ENCODE peak calls at places on chromosomes 16 and 17, in six cellular contexts. One of them, this sample, is unnamed.

GRCh38 chr16:88195021-88195581 is 187.7 kb upstream of the ZNF469 start:
- DNase-seq in HCT116: no peak
- DNase-seq in IMR-90: peak
- DNase-seq in body of pancreas: no peak
- DNase-seq in adrenal gland: no peak
- DNase-seq in A549: no peak
- DNase-seq in this sample: peak

GRCh38 chr17:65278050-65278819 is 141.1 kb downstream of the RGS9 start:
- DNase-seq in HCT116: peak
- DNase-seq in IMR-90: peak
- DNase-seq in body of pancreas: peak
- DNase-seq in adrenal gland: peak
- DNase-seq in A549: peak
- DNase-seq in this sample: peak

GRCh38 chr17:79360196-79360595 is 250.7 kb downstream of the RBFOX3 start:
- DNase-seq in HCT116: peak
- DNase-seq in IMR-90: no peak
- DNase-seq in body of pancreas: no peak
- DNase-seq in adrenal gland: no peak
- DNase-seq in A549: no peak
- DNase-seq in this sample: no peak

GRCh38 chr17:75808905-75809621 is 24.5 kb downstream of the UNK start:
- DNase-seq in HCT116: no peak
- DNase-seq in IMR-90: peak
- DNase-seq in body of pancreas: peak
- DNase-seq in adrenal gland: peak
- DNase-seq in A549: no peak
- DNase-seq in this sample: peak

GRCh38 chr16:57377080-57377841 is 5.0 kb downstream of the CX3CL1 start:
- DNase-seq in HCT116: no peak
- DNase-seq in IMR-90: peak
- DNase-seq in body of pancreas: no peak
- DNase-seq in adrenal gland: no peak
- DNase-seq in A549: peak
- DNase-seq in this sample: peak

GRCh38 chr17:7404737-7405412 is 978 bp upstream of the TMEM256 start:
- DNase-seq in HCT116: no peak
- DNase-seq in IMR-90: no peak
- DNase-seq in body of pancreas: peak
- DNase-seq in adrenal gland: peak
- DNase-seq in A549: peak
- DNase-seq in this sample: peak

GRCh38 chr17:72456026-72456569 is 335.3 kb downstream of the SOX9 start:
- DNase-seq in HCT116: peak
- DNase-seq in IMR-90: peak
- DNase-seq in body of pancreas: peak
- DNase-seq in adrenal gland: no peak
- DNase-seq in A549: peak
- DNase-seq in this sample: no peak

GRCh38 chr17:14448816-14449215 is 147.9 kb downstream of the HS3ST3B1 start:
- DNase-seq in HCT116: no peak
- DNase-seq in IMR-90: no peak
- DNase-seq in body of pancreas: no peak
- DNase-seq in adrenal gland: no peak
- DNase-seq in A549: no peak
- DNase-seq in this sample: no peak

GRCh38 chr16:31696968-31697743 is 169.5 kb downstream of the AHSP start:
- DNase-seq in HCT116: peak
- DNase-seq in IMR-90: peak
- DNase-seq in body of pancreas: no peak
- DNase-seq in adrenal gland: no peak
- DNase-seq in A549: no peak
- DNase-seq in this sample: peak

GRCh38 chr17:4573682-4574081 is 10.6 kb upstream of the SMTNL2 start:
- DNase-seq in HCT116: no peak
- DNase-seq in IMR-90: no peak
- DNase-seq in body of pancreas: no peak
- DNase-seq in adrenal gland: peak
- DNase-seq in A549: peak
- DNase-seq in this sample: no peak

GRCh38 chr17:45732926-45733505 is 51.1 kb upstream of the CRHR1 start:
- DNase-seq in HCT116: no peak
- DNase-seq in IMR-90: no peak
- DNase-seq in body of pancreas: no peak
- DNase-seq in adrenal gland: no peak
- DNase-seq in A549: no peak
- DNase-seq in this sample: no peak

GRCh38 chr17:39751637-39752036 is 13.9 kb downstream of the GRB7 start:
- DNase-seq in HCT116: no peak
- DNase-seq in IMR-90: no peak
- DNase-seq in body of pancreas: no peak
- DNase-seq in adrenal gland: peak
- DNase-seq in A549: no peak
- DNase-seq in this sample: no peak

GRCh38 chr16:79758615-79759346 is 158.2 kb upstream of the MAF start:
- DNase-seq in HCT116: no peak
- DNase-seq in IMR-90: no peak
- DNase-seq in body of pancreas: no peak
- DNase-seq in adrenal gland: no peak
- DNase-seq in A549: peak
- DNase-seq in this sample: no peak

GRCh38 chr16:54928421-54929089 is 2.1 kb upstream of the IRX5 start:
- DNase-seq in HCT116: no peak
- DNase-seq in IMR-90: no peak
- DNase-seq in body of pancreas: peak
- DNase-seq in adrenal gland: peak
- DNase-seq in A549: peak
- DNase-seq in this sample: peak

GRCh38 chr16:79864781-79865391 is 264.3 kb upstream of the MAF start:
- DNase-seq in HCT116: no peak
- DNase-seq in IMR-90: no peak
- DNase-seq in body of pancreas: no peak
- DNase-seq in adrenal gland: no peak
- DNase-seq in A549: no peak
- DNase-seq in this sample: no peak

GRCh38 chr17:21375757-21376584 is at the start of gene KCNJ12:
- DNase-seq in HCT116: no peak
- DNase-seq in IMR-90: no peak
- DNase-seq in body of pancreas: no peak
- DNase-seq in adrenal gland: peak
- DNase-seq in A549: no peak
- DNase-seq in this sample: no peak

GRCh38 chr17:1561420-1562177 is 993 bp downstream of the PITPNA start:
- DNase-seq in HCT116: no peak
- DNase-seq in IMR-90: no peak
- DNase-seq in body of pancreas: peak
- DNase-seq in adrenal gland: no peak
- DNase-seq in A549: peak
- DNase-seq in this sample: peak

GRCh38 chr16:5870886-5871715 is 773.5 kb upstream of the EEF2KMT start:
- DNase-seq in HCT116: no peak
- DNase-seq in IMR-90: no peak
- DNase-seq in body of pancreas: no peak
- DNase-seq in adrenal gland: no peak
- DNase-seq in A549: no peak
- DNase-seq in this sample: no peak

GRCh38 chr17:6084226-6085161 is 14.3 kb downstream of the WSCD1 start:
- DNase-seq in HCT116: no peak
- DNase-seq in IMR-90: no peak
- DNase-seq in body of pancreas: no peak
- DNase-seq in adrenal gland: no peak
- DNase-seq in A549: no peak
- DNase-seq in this sample: no peak

GRCh38 chr16:50778284-50779163 is 36.6 kb downstream of the CYLD start:
- DNase-seq in HCT116: no peak
- DNase-seq in IMR-90: no peak
- DNase-seq in body of pancreas: no peak
- DNase-seq in adrenal gland: no peak
- DNase-seq in A549: no peak
- DNase-seq in this sample: no peak

GRCh38 chr16:635573-636205 is 416 bp downstream of the METTL26 start:
- DNase-seq in HCT116: no peak
- DNase-seq in IMR-90: no peak
- DNase-seq in body of pancreas: no peak
- DNase-seq in adrenal gland: no peak
- DNase-seq in A549: no peak
- DNase-seq in this sample: peak

GRCh38 chr17:28643979-28644781 is 778 bp downstream of the BLTP2 start:
- DNase-seq in HCT116: peak
- DNase-seq in IMR-90: peak
- DNase-seq in body of pancreas: peak
- DNase-seq in adrenal gland: peak
- DNase-seq in A549: peak
- DNase-seq in this sample: peak

GRCh38 chr17:42547698-42548069 is 5.0 kb upstream of the HSD17B1 start:
- DNase-seq in HCT116: no peak
- DNase-seq in IMR-90: no peak
- DNase-seq in body of pancreas: peak
- DNase-seq in adrenal gland: no peak
- DNase-seq in A549: no peak
- DNase-seq in this sample: no peak
- H3K4me3 ChIP-seq in HCT116: no peak
- H3K4me3 ChIP-seq in IMR-90: no peak
- H3K4me3 ChIP-seq in body of pancreas: no peak
- H3K4me3 ChIP-seq in adrenal gland: no peak
- H3K4me3 ChIP-seq in A549: peak
- H3K4me3 ChIP-seq in this sample: no peak

GRCh38 chr17:81403040-81403467 is 7.8 kb downstream of the BAHCC1 start:
- DNase-seq in HCT116: no peak
- DNase-seq in IMR-90: peak
- DNase-seq in body of pancreas: no peak
- DNase-seq in adrenal gland: no peak
- DNase-seq in A549: no peak
- DNase-seq in this sample: no peak

GRCh38 chr17:81403671-81404534 is 8.6 kb downstream of the BAHCC1 start:
- DNase-seq in HCT116: no peak
- DNase-seq in IMR-90: no peak
- DNase-seq in body of pancreas: no peak
- DNase-seq in adrenal gland: no peak
- DNase-seq in A549: no peak
- DNase-seq in this sample: no peak

GRCh38 chr17:81406117-81406953 is 11.1 kb downstream of the BAHCC1 start:
- DNase-seq in HCT116: no peak
- DNase-seq in IMR-90: no peak
- DNase-seq in body of pancreas: no peak
- DNase-seq in adrenal gland: no peak
- DNase-seq in A549: no peak
- DNase-seq in this sample: no peak

GRCh38 chr17:81405382-81406005 is 10.2 kb downstream of the BAHCC1 start:
- DNase-seq in HCT116: no peak
- DNase-seq in IMR-90: no peak
- DNase-seq in body of pancreas: peak
- DNase-seq in adrenal gland: peak
- DNase-seq in A549: no peak
- DNase-seq in this sample: no peak

DNA sequence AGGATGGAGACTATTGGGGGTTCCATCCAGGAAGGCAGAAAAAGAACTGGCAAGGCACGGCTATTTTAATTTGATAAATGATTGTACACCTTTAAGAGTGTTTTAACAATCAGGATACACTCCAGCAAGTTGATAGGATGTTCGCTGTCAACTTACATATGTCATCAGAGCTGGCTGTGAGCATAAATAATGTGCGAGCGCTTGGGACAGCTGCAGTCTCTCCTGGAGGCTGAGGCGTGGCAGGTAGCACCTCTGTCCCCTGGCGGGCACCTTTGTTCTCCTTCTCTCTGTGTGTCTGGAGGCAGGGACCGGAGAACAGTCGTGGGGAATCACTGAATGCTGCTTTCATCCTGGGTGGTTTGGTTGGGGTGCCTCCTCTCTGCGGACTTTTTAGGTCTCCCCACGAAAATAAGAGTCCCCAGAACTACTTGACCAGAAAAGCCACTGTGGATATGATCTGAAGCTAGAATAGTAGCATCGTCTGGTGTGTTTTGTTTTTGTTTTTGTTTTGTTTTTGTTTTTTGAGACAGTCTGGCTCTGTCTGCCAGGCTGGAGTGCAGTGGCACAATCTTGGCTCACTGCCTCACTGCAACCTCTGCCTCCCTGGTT is 9.4 kb downstream of the BAHCC1 start:
- DNase-seq in HCT116: no peak
- DNase-seq in IMR-90: no peak
- DNase-seq in body of pancreas: no peak
- DNase-seq in adrenal gland: no peak
- DNase-seq in A549: no peak
- DNase-seq in this sample: no peak
- TF ChIP-seq POLR2A in HCT116: no peak
- TF ChIP-seq POLR2A in IMR-90: no peak
- TF ChIP-seq POLR2A in body of pancreas: peak
- TF ChIP-seq POLR2A in adrenal gland: peak
- TF ChIP-seq POLR2A in A549: no peak
- TF ChIP-seq POLR2A in this sample: peak

DNA sequence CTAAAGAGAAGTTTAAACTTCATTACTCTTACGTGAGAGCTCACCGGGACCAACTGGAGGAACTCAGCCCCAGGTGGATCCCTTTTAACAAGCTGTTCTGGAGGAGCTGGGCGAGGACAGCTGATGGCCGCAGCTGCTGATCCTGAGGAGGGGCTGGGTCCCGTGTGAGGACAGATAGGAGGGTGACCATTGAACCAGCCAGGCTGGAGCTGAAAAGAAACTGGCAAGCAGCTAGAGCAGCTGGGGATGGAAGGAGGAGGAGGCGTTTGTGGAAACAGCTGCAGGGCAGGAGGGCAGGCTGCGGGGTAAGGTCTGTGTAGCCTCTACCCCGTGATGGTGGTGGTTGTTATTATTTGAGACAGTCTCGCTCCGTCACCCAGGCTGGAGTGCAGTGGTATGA is 119.5 kb downstream of the AATF start:
- DNase-seq in HCT116: no peak
- DNase-seq in IMR-90: peak
- DNase-seq in body of pancreas: no peak
- DNase-seq in adrenal gland: no peak
- DNase-seq in A549: no peak
- DNase-seq in this sample: no peak
- H3K4me3 ChIP-seq in HCT116: no peak
- H3K4me3 ChIP-seq in IMR-90: no peak
- H3K4me3 ChIP-seq in body of pancreas: no peak
- H3K4me3 ChIP-seq in adrenal gland: no peak
- H3K4me3 ChIP-seq in A549: no peak
- H3K4me3 ChIP-seq in this sample: no peak

GRCh38 chr17:19000531-19001011 is 4.0 kb downstream of the FAM83G start:
- DNase-seq in HCT116: no peak
- DNase-seq in IMR-90: peak
- DNase-seq in body of pancreas: peak
- DNase-seq in adrenal gland: peak
- DNase-seq in A549: no peak
- DNase-seq in this sample: no peak

GRCh38 chr17:18997650-18998196 is 6.8 kb downstream of the FAM83G start:
- DNase-seq in HCT116: no peak
- DNase-seq in IMR-90: no peak
- DNase-seq in body of pancreas: no peak
- DNase-seq in adrenal gland: no peak
- DNase-seq in A549: no peak
- DNase-seq in this sample: no peak

GRCh38 chr17:19002191-19002590 is 2.4 kb downstream of the FAM83G start:
- DNase-seq in HCT116: no peak
- DNase-seq in IMR-90: no peak
- DNase-seq in body of pancreas: no peak
- DNase-seq in adrenal gland: no peak
- DNase-seq in A549: no peak
- DNase-seq in this sample: no peak

GRCh38 chr17:18999394-18999793 is 5.2 kb downstream of the FAM83G start:
- DNase-seq in HCT116: no peak
- DNase-seq in IMR-90: no peak
- DNase-seq in body of pancreas: no peak
- DNase-seq in adrenal gland: no peak
- DNase-seq in A549: no peak
- DNase-seq in this sample: no peak

GRCh38 chr17:18999911-19000310 is 4.7 kb downstream of the FAM83G start:
- DNase-seq in HCT116: no peak
- DNase-seq in IMR-90: no peak
- DNase-seq in body of pancreas: no peak
- DNase-seq in adrenal gland: no peak
- DNase-seq in A549: no peak
- DNase-seq in this sample: no peak
- TF ChIP-seq POLR2A in HCT116: no peak
- TF ChIP-seq POLR2A in IMR-90: no peak
- TF ChIP-seq POLR2A in body of pancreas: no peak
- TF ChIP-seq POLR2A in adrenal gland: no peak
- TF ChIP-seq POLR2A in A549: no peak
- TF ChIP-seq POLR2A in this sample: no peak